ENCODE peak calls at places on chromosomes 13 and 19, in eight cellular contexts. U is AG10803, T is astrocyte, P is fibroblast of pulmonary artery, J is left ventricle myocardium inferior, D is thoracic aorta, S is A549, Q is PC-3. Z is an unnamed sample.

GRCh38 chr19:49590971-49591730 is at the start of gene PRR12:
- DNase-seq in U (peak; percentile 66), T (peak; percentile 47), P (peak; percentile 77), J (peak; percentile 62), D (no peak), S (peak; percentile 96), Q (peak; percentile 70), Z (peak; percentile 80)

GRCh38 chr13:38386421-38386820 is 36.8 kb downstream of the UFM1 start:
- DNase-seq in U (peak; percentile 75), T (no peak), P (peak; percentile 47), J (no peak), D (no peak), S (no peak), Q (no peak), Z (peak; percentile 91)

GRCh38 chr13:114258589-114258988 is 22.8 kb upstream of the UPF3A start:
- DNase-seq in U (no peak), T (no peak), P (no peak), J (no peak), D (no peak), S (no peak), Q (no peak), Z (no peak)

GRCh38 chr13:41512441-41512840 is 55.1 kb downstream of the RGCC start:
- DNase-seq in U (no peak), T (no peak), P (no peak), J (no peak), D (no peak), S (no peak), Q (no peak), Z (no peak)

GRCh38 chr19:49425922-49426592 is 869 bp downstream of the GFY start:
- DNase-seq in U (no peak), T (no peak), P (no peak), J (no peak), D (no peak), S (no peak), Q (peak; percentile 37), Z (no peak)

GRCh38 chr19:39543477-39543857 is 3.5 kb upstream of the EID2 start:
- DNase-seq in U (no peak), T (no peak), P (no peak), J (no peak), D (no peak), S (no peak), Q (no peak), Z (peak; percentile 96)

GRCh38 chr13:51823861-51824260 is 19.9 kb upstream of the DHRS12 start:
- DNase-seq in U (no peak), T (no peak), P (peak; percentile 43), J (no peak), D (no peak), S (no peak), Q (no peak), Z (no peak)

GRCh38 chr19:16161848-16162247 is 11.5 kb downstream of the CIB3 start:
- DNase-seq in U (peak; percentile 28), T (peak; percentile 69), P (peak; percentile 66), J (no peak), D (no peak), S (no peak), Q (peak; percentile 93), Z (peak; percentile 92)

GRCh38 chr19:49646586-49646985 is 4.6 kb downstream of the SCAF1 start:
- DNase-seq in U (no peak), T (no peak), P (no peak), J (no peak), D (no peak), S (no peak), Q (no peak), Z (no peak)

GRCh38 chr13:99357149-99357596 is 50.0 kb upstream of the GPR183 start:
- DNase-seq in U (peak; percentile 20), T (peak; percentile 85), P (peak; percentile 85), J (no peak), D (no peak), S (no peak), Q (peak; percentile 48), Z (peak; percentile 43)
- H3K4me3 ChIP-seq in U (no peak overlapping the region), T (peak overlapping the region; percentile 25), P (no peak overlapping the region), J (no peak overlapping the region), D (no peak overlapping the region), S (no peak overlapping the region), Q (no peak overlapping the region), Z (no peak overlapping the region)

GRCh38 chr13:29920018-29920643 is 69.7 kb upstream of the UBL3 start:
- DNase-seq in U (no peak), T (no peak), P (no peak), J (no peak), D (no peak), S (no peak), Q (peak; percentile 19), Z (no peak)

GRCh38 chr13:29922281-29922821 is 71.9 kb upstream of the UBL3 start:
- DNase-seq in U (no peak), T (peak; percentile 61), P (peak; percentile 20), J (no peak), D (no peak), S (no peak), Q (peak; percentile 66), Z (peak; percentile 60)

GRCh38 chr13:29921542-29921941 is 71.1 kb upstream of the UBL3 start:
- DNase-seq in U (no peak), T (no peak), P (no peak), J (no peak), D (no peak), S (no peak), Q (no peak), Z (no peak)

GRCh38 chr13:29917573-29918091 is 67.2 kb upstream of the UBL3 start:
- DNase-seq in U (no peak), T (no peak), P (peak; percentile 7), J (no peak), D (no peak), S (no peak), Q (no peak), Z (no peak)

DNA sequence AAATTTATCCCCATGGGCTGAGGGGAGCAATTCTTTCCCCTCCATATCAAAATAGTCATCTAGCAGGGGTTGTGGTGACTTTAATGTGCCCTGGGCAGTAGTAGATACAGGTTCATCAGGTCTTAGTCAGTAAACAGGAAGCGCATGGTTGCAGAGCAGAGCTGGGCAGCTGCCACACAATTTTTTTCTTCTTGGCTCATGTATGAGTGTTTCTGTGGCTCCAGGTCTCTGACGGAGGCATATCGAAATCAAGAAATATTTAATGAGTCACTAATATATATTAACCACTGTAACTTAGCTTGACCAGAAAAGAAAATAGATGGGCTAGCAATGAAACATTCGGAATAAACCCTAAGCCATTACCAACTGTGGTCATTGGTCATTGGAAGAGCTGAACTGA is 68.4 kb upstream of the UBL3 start:
- DNase-seq in U (peak; percentile 90), T (peak; percentile 92), P (peak; percentile 75), J (no peak), D (no peak), S (no peak), Q (peak; percentile 95), Z (peak; percentile 97)
- H3K4me3 ChIP-seq in U (no peak overlapping the region), T (no peak overlapping the region), P (no peak overlapping the region), J (no peak overlapping the region), D (no peak overlapping the region), S (no peak overlapping the region), Q (peak overlapping the region; percentile 26), Z (no peak overlapping the region)

DNA sequence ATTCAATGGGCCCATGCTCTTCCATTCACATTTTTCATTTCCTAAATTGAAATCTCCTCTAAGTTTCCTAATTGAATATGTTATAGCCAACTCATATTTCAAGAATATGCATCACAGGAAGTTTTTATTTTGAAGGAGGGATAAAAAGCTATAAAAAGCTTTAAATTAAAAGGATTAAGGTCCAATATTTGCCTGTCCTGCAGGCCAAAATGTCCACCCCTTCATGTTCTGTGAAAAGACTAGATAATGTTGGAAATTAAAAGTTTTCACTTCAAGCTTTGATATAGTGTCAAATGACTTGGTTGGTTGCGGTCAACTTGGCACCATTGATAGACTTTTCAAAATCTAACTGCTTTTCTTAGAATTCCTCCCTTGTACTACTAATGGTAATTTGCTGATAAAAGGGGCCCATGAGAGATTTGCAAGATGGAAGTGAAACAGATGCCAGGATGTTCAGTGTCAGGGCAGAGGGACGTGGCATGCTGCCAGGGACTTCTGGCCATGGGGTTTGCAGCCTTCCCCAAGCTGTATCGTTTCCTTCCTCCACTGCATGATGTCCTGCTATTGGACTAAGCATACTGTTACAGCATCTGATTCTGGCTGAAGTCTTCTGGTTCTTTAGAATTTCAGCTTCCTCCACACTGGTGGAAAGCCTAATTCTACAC is 547.3 kb upstream of the MIR17HG start:
- DNase-seq in U (no peak), T (no peak), P (peak; percentile 59), J (peak; percentile 77), D (no peak), S (no peak), Q (no peak), Z (no peak)
- H3K4me3 ChIP-seq in U (no peak overlapping the region), T (no peak overlapping the region), P (no peak overlapping the region), J (no peak overlapping the region), D (no peak overlapping the region), S (no peak overlapping the region), Q (no peak overlapping the region), Z (no peak overlapping the region)

GRCh38 chr19:45047188-45047797 is 8.4 kb downstream of the CLASRP start:
- DNase-seq in U (no peak), T (no peak), P (no peak), J (no peak), D (no peak), S (no peak), Q (no peak), Z (no peak)
- H3K4me3 ChIP-seq in U (no peak overlapping the region), T (no peak overlapping the region), P (no peak overlapping the region), J (no peak overlapping the region), D (no peak overlapping the region), S (no peak overlapping the region), Q (no peak overlapping the region), Z (no peak overlapping the region)

DNA sequence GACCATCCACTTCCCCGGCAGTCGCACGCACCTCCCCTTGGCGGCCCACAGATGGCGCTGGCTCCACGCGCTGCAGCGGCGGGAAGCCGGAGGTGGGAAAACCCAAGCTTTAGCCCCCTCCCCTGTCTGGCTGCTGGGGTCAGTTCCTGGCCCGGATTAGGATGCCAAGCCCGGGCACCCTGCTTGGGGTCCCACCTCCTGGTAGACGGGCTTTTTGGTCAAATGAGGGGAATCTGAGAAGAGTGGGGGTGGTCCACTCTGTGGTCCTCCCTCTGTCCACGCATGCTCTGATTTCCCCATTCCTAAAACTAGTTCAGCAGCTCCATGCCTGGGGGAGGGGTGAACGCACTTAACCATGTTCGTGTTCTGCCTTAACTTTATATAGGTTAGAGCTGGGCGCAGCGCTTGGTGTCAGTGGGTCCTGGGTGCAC is 8.1 kb upstream of the ADGRE2 start:
- DNase-seq in U (no peak), T (no peak), P (peak; percentile 9), J (no peak), D (no peak), S (peak; percentile 25), Q (peak; percentile 42), Z (no peak)
- H3K4me3 ChIP-seq in U (no peak overlapping the region), T (no peak overlapping the region), P (no peak overlapping the region), J (no peak overlapping the region), D (no peak overlapping the region), S (no peak overlapping the region), Q (peak overlapping the region; percentile 35), Z (no peak overlapping the region)

DNA sequence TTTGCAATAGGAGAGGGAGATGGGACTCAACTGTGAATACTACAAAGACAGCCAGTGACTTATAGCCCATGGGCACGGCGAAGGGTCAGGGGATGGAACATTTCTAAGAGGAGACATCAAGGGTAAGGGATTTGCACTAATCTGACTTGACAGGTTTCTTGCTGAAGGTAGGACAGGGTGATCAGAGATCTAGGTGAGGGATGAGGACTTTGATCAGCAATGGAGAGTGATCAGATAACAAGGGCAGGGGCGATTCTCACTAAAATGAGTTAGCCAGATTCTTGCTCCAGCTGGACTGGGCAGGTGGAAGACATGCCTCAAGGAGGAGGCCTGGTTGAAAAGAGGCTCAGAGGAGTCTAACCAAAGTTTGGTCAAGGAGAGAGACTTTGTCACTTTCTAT is 209.2 kb downstream of the SLC7A1 start:
- DNase-seq in U (no peak), T (no peak), P (no peak), J (no peak), D (no peak), S (no peak), Q (no peak), Z (no peak)
- H3K4me3 ChIP-seq in U (no peak overlapping the region), T (no peak overlapping the region), P (no peak overlapping the region), J (no peak overlapping the region), D (no peak overlapping the region), S (no peak overlapping the region), Q (no peak overlapping the region), Z (no peak overlapping the region)